ENCODE peak calls at places on chromosomes 13 and 19, in five cellular contexts. P, F, M, Y and S are unnamed samples.

GRCh38 chr19:56301886-56302620 is 12.6 kb downstream of the ZSCAN5A start:
- DNase-seq in P (no peak), F (no peak), M (no peak), Y (no peak), S (no peak)

GRCh38 chr13:42762917-42763316 is 18.5 kb upstream of the FAM216B start:
- DNase-seq in P (no peak), F (no peak), M (no peak), Y (no peak), S (no peak)

GRCh38 chr13:105638446-105638845 is 897.0 kb downstream of the EFNB2 start:
- DNase-seq in P (no peak), F (no peak), M (no peak), Y (no peak), S (no peak)

GRCh38 chr19:18414504-18415176 is 4.6 kb upstream of the SSBP4 start:
- DNase-seq in P (no peak), F (no peak), M (no peak), Y (no peak), S (no peak)

GRCh38 chr19:1068111-1069001 is 1.4 kb downstream of the ARHGAP45 start:
- DNase-seq in P (no peak), F (peak), M (no peak), Y (peak), S (peak)

GRCh38 chr19:12482505-12482886 is 2.1 kb downstream of the ZNF709 start:
- DNase-seq in P (no peak), F (no peak), M (no peak), Y (no peak), S (no peak)

GRCh38 chr13:41645313-41645712 is 188.0 kb downstream of the RGCC start:
- DNase-seq in P (no peak), F (no peak), M (no peak), Y (no peak), S (no peak)

GRCh38 chr13:110478405-110479214 is 82.9 kb downstream of the RAB20 start:
- DNase-seq in P (no peak), F (no peak), M (no peak), Y (no peak), S (no peak)

GRCh38 chr13:92804926-92805325 is 421.7 kb upstream of the GPC6 start:
- DNase-seq in P (no peak), F (no peak), M (no peak), Y (no peak), S (no peak)

GRCh38 chr13:101640797-101641400 is 188.4 kb downstream of the ITGBL1 start:
- DNase-seq in P (no peak), F (no peak), M (no peak), Y (no peak), S (no peak)

GRCh38 chr13:41231786-41232185 is 31.6 kb downstream of the MTRF1 start:
- DNase-seq in P (no peak), F (no peak), M (no peak), Y (peak), S (no peak)

GRCh38 chr13:102569488-102569887 is 27.3 kb upstream of the TPP2 start:
- DNase-seq in P (no peak), F (no peak), M (no peak), Y (no peak), S (no peak)

GRCh38 chr13:80276371-80277289 is 64.3 kb downstream of the SPRY2 start:
- DNase-seq in P (no peak), F (no peak), M (no peak), Y (no peak), S (no peak)

GRCh38 chr19:35534803-35535480 is 1.7 kb downstream of the GAPDHS start:
- DNase-seq in P (no peak), F (no peak), M (no peak), Y (no peak), S (no peak)

GRCh38 chr13:93409816-93410215 is 183.2 kb downstream of the GPC6 start:
- DNase-seq in P (no peak), F (no peak), M (no peak), Y (no peak), S (no peak)

GRCh38 chr13:24668955-24669354 is 11.3 kb upstream of the ATP12A start:
- DNase-seq in P (no peak), F (no peak), M (no peak), Y (no peak), S (no peak)

GRCh38 chr19:33194884-33195710 is 967 bp downstream of the LRP3 start:
- DNase-seq in P (no peak), F (no peak), M (no peak), Y (no peak), S (no peak)

GRCh38 chr19:31272707-31273106 is 76.5 kb downstream of the TSHZ3 start:
- DNase-seq in P (no peak), F (no peak), M (no peak), Y (no peak), S (no peak)

GRCh38 chr13:53854321-53854720 is 825.7 kb downstream of the OLFM4 start:
- DNase-seq in P (no peak), F (no peak), M (no peak), Y (no peak), S (no peak)

GRCh38 chr13:98216135-98216565 is 39.1 kb upstream of the RNF113B start:
- DNase-seq in P (no peak), F (no peak), M (no peak), Y (no peak), S (no peak)

GRCh38 chr13:111639994-111640393 is 319.6 kb downstream of the TEX29 start:
- DNase-seq in P (no peak), F (no peak), M (no peak), Y (no peak), S (no peak)

GRCh38 chr19:54319049-54319448 is 6.1 kb upstream of the LILRA5 start:
- DNase-seq in P (no peak), F (no peak), M (no peak), Y (no peak), S (no peak)

GRCh38 chr19:48772503-48772953 is 17.2 kb downstream of the FGF21 start:
- DNase-seq in P (no peak), F (no peak), M (no peak), Y (no peak), S (no peak)

GRCh38 chr19:5480427-5480836 is 25.2 kb downstream of the ZNRF4 start:
- DNase-seq in P (no peak), F (no peak), M (peak), Y (no peak), S (no peak)

GRCh38 chr19:18543814-18544475 is 572 bp upstream of the FKBP8 start:
- DNase-seq in P (peak), F (peak), M (peak), Y (peak), S (peak)

GRCh38 chr13:59906413-59907027 is 257.2 kb downstream of the DIAPH3 start:
- DNase-seq in P (no peak), F (no peak), M (no peak), Y (no peak), S (no peak)

GRCh38 chr19:49931293-49932040 is 2.2 kb upstream of the NUP62 start:
- DNase-seq in P (no peak), F (no peak), M (no peak), Y (no peak), S (no peak)